ENCODE peak calls at places on chromosomes 11 and 22, in seven cellular contexts. V is activated naive CD8-positive, alpha-beta T cell treated with anti-CD3 and anti-CD28 coated beads, Interleukin-2, amount 10 ng/mL, durations not matched to agents 7 days and 5 days; Q is stimulated activated naive CD8-positive, alpha-beta T cell treated with anti-CD3 and anti-CD28 coated beads, Interleukin-15, Interleukin-2, amounts not matched to agents 100 U/mL and 50 U/mL, for 24 hours; A is foreskin fibroblast; C is ACHN; G is dermis microvascular lymphatic vessel endothelial cell; T is M059J. Y is an unnamed sample.

GRCh38 chr22:23058481-23059336 is 11.6 kb upstream of the GNAZ start:
- DNase-seq in V (peak), Q (no peak), A (no peak), C (no peak), G (no peak), T (no peak), Y (no peak)

GRCh38 chr22:30292069-30292970 is 3.0 kb upstream of the CASTOR1 start:
- DNase-seq in V (no peak), Q (no peak), A (no peak), C (no peak), G (no peak), T (no peak), Y (no peak)

GRCh38 chr11:23769214-23769613 is 727.6 kb upstream of the LUZP2 start:
- DNase-seq in V (no peak), Q (no peak), A (no peak), C (no peak), G (no peak), T (peak), Y (no peak)

GRCh38 chr11:34419158-34419557 is 19.6 kb upstream of the CAT start:
- DNase-seq in V (no peak), Q (no peak), A (no peak), C (no peak), G (no peak), T (no peak), Y (no peak)

GRCh38 chr11:120192831-120193625 is 17.8 kb upstream of the OAF start:
- DNase-seq in V (no peak), Q (no peak), A (no peak), C (no peak), G (no peak), T (no peak), Y (no peak)

GRCh38 chr22:34812631-34813030 is 253.3 kb upstream of the ISX start:
- DNase-seq in V (no peak), Q (no peak), A (no peak), C (peak), G (no peak), T (peak), Y (no peak)

GRCh38 chr11:134643519-134644042 is 231.5 kb upstream of the B3GAT1 start:
- DNase-seq in V (no peak), Q (no peak), A (no peak), C (no peak), G (no peak), T (peak), Y (no peak)

GRCh38 chr22:23531966-23532735 is 47.9 kb downstream of the IGLL1 start:
- DNase-seq in V (no peak), Q (no peak), A (no peak), C (no peak), G (no peak), T (no peak), Y (no peak)

GRCh38 chr11:22304337-22304961 is 33.7 kb upstream of the SLC17A6 start:
- DNase-seq in V (no peak), Q (no peak), A (peak), C (peak), G (peak), T (peak), Y (peak)

GRCh38 chr11:63845305-63845704 is 6.4 kb downstream of the MARK2 start:
- DNase-seq in V (no peak), Q (no peak), A (peak), C (no peak), G (peak), T (peak), Y (no peak)

GRCh38 chr11:68690671-68691401 is 6.5 kb downstream of the GAL start:
- DNase-seq in V (peak), Q (peak), A (no peak), C (no peak), G (no peak), T (no peak), Y (no peak)

GRCh38 chr11:130434521-130435223 is 6.3 kb upstream of the ADAMTS8 start:
- DNase-seq in V (peak), Q (peak), A (peak), C (peak), G (peak), T (peak), Y (peak)

GRCh38 chr11:101523193-101523592 is 60.6 kb downstream of the TRPC6 start:
- DNase-seq in V (no peak), Q (no peak), A (no peak), C (no peak), G (no peak), T (no peak), Y (no peak)

GRCh38 chr11:134055029-134055428 is 13.8 kb upstream of the JAM3 start:
- DNase-seq in V (no peak), Q (no peak), A (no peak), C (no peak), G (no peak), T (no peak), Y (no peak)

GRCh38 chr22:30453731-30454510 is 17.9 kb downstream of the SEC14L3 start:
- DNase-seq in V (peak), Q (no peak), A (peak), C (peak), G (no peak), T (peak), Y (peak)

GRCh38 chr11:108223449-108224149 is 732 bp downstream of the ATM start:
- DNase-seq in V (no peak), Q (no peak), A (peak), C (peak), G (peak), T (no peak), Y (no peak)

GRCh38 chr11:283405-284080 is 5.3 kb downstream of the NLRP6 start:
- DNase-seq in V (no peak), Q (no peak), A (no peak), C (no peak), G (no peak), T (no peak), Y (no peak)

GRCh38 chr11:62082292-62082657 is 41.5 kb upstream of the INCENP start:
- DNase-seq in V (no peak), Q (no peak), A (no peak), C (no peak), G (no peak), T (no peak), Y (no peak)